ENCODE peak calls at places on chromosome 17, in six cellular contexts. K, L, U, D, G and R are unnamed samples.
A peak's percentile ranks its signal among the peaks of the same experiment; 100 is the strongest.

GRCh38 chr17:28282596-28282995 is 36.4 kb upstream of the TMEM97 start:
- DNase-seq in K (no peak), L (peak; percentile 48), U (no peak), D (peak; percentile 4), G (peak; percentile 39), R (no peak)

GRCh38 chr17:49763735-49764558 is at the start of gene FAM117A:
- DNase-seq in K (peak; percentile 100), L (peak; percentile 100), U (peak; percentile 94), D (peak; percentile 94), G (peak; percentile 99), R (peak; percentile 99)

GRCh38 chr17:6353161-6353560 is 81.8 kb downstream of the AIPL1 start:
- DNase-seq in K (no peak), L (no peak), U (no peak), D (no peak), G (no peak), R (no peak)

GRCh38 chr17:48961516-48962233 is 6.7 kb downstream of the GIP start:
- DNase-seq in K (no peak), L (peak; percentile 77), U (no peak), D (no peak), G (peak; percentile 38), R (peak; percentile 80)

GRCh38 chr17:69609495-69610315 is 195.2 kb downstream of the MAP2K6 start:
- DNase-seq in K (no peak), L (peak; percentile 50), U (peak; percentile 20), D (no peak), G (no peak), R (peak; percentile 32)

GRCh38 chr17:47726796-47727703 is 6.0 kb upstream of the TBX21 start:
- DNase-seq in K (no peak), L (peak; percentile 39), U (no peak), D (no peak), G (no peak), R (no peak)

GRCh38 chr17:41507315-41507880 is 2.0 kb upstream of the KRT13 start:
- DNase-seq in K (no peak), L (no peak), U (no peak), D (no peak), G (no peak), R (no peak)

GRCh38 chr17:45052052-45052772 is 780 bp upstream of the DCAKD start:
- DNase-seq in K (peak; percentile 51), L (peak; percentile 49), U (peak; percentile 39), D (peak; percentile 66), G (peak; percentile 58), R (peak; percentile 84)

GRCh38 chr17:10130733-10131132 is 67.7 kb downstream of the GAS7 start:
- DNase-seq in K (no peak), L (no peak), U (no peak), D (no peak), G (no peak), R (no peak)

GRCh38 chr17:77801545-77802332 is 156.8 kb upstream of the TNRC6C start:
- DNase-seq in K (no peak), L (peak; percentile 40), U (no peak), D (no peak), G (no peak), R (no peak)

GRCh38 chr17:64349949-64350348 is 40.7 kb downstream of the PECAM1 start:
- DNase-seq in K (no peak), L (no peak), U (no peak), D (no peak), G (no peak), R (no peak)

GRCh38 chr17:56144205-56144604 is 9.1 kb upstream of the ANKFN1 start:
- DNase-seq in K (peak; percentile 82), L (no peak), U (no peak), D (no peak), G (no peak), R (no peak)

GRCh38 chr17:21711182-21711581 is 18.9 kb downstream of the KCNJ18 start:
- DNase-seq in K (no peak), L (no peak), U (no peak), D (no peak), G (no peak), R (no peak)

GRCh38 chr17:38660097-38661026 is 14.4 kb downstream of the EPOP start:
- DNase-seq in K (peak; percentile 22), L (peak; percentile 29), U (no peak), D (no peak), G (no peak), R (peak; percentile 36)

GRCh38 chr17:68307443-68307842 is 16.1 kb downstream of the ARSG start:
- DNase-seq in K (no peak), L (no peak), U (no peak), D (no peak), G (no peak), R (no peak)

GRCh38 chr17:32929588-32929987 is 1.6 kb downstream of the TMEM98 start:
- DNase-seq in K (no peak), L (no peak), U (no peak), D (no peak), G (no peak), R (no peak)

GRCh38 chr17:32927724-32928526 is at the start of gene TMEM98:
- DNase-seq in K (peak; percentile 49), L (peak; percentile 48), U (no peak), D (no peak), G (peak; percentile 31), R (peak; percentile 87)

GRCh38 chr17:32930512-32930911 is 2.6 kb downstream of the TMEM98 start:
- DNase-seq in K (no peak), L (no peak), U (no peak), D (no peak), G (no peak), R (no peak)

GRCh38 chr17:32928527-32929287 is 754 bp downstream of the TMEM98 start:
- DNase-seq in K (no peak), L (no peak), U (no peak), D (no peak), G (no peak), R (no peak)

DNA sequence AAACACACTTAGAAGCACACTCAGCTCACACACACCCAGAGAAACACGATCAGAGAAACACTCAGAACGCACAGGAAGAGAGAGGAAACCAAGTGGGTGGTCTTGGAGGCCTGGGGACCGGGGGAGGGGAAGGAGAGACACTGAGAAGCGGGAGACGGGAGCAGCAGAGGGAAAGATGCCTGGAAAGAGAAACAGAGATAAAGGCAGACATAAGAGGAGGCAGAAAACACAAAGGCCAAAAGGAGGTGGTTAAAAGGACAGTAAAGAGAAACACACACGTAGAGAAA is 1.3 kb downstream of the TMEM98 start:
- DNase-seq in K (no peak), L (peak; percentile 55), U (no peak), D (no peak), G (no peak), R (peak; percentile 75)
- H3K4me3 ChIP-seq in K (no peak overlapping the region), L (peak overlapping the region; percentile 71), U (peak overlapping the region; percentile 63), D (no peak overlapping the region), G (no peak overlapping the region), R (peak overlapping the region; percentile 10)

GRCh38 chr17:66963521-66964082 is 905 bp upstream of the CACNG4 start:
- DNase-seq in K (no peak), L (peak; percentile 21), U (no peak), D (no peak), G (no peak), R (peak; percentile 64)

GRCh38 chr17:66966529-66967418 is 2.3 kb downstream of the CACNG4 start:
- DNase-seq in K (no peak), L (no peak), U (no peak), D (no peak), G (no peak), R (no peak)

GRCh38 chr17:66965801-66966528 is 1.5 kb downstream of the CACNG4 start:
- DNase-seq in K (no peak), L (peak; percentile 69), U (no peak), D (no peak), G (no peak), R (peak; percentile 85)

GRCh38 chr17:66964083-66964771 is at the start of gene CACNG4:
- DNase-seq in K (no peak), L (peak; percentile 62), U (no peak), D (no peak), G (no peak), R (peak; percentile 94)

DNA sequence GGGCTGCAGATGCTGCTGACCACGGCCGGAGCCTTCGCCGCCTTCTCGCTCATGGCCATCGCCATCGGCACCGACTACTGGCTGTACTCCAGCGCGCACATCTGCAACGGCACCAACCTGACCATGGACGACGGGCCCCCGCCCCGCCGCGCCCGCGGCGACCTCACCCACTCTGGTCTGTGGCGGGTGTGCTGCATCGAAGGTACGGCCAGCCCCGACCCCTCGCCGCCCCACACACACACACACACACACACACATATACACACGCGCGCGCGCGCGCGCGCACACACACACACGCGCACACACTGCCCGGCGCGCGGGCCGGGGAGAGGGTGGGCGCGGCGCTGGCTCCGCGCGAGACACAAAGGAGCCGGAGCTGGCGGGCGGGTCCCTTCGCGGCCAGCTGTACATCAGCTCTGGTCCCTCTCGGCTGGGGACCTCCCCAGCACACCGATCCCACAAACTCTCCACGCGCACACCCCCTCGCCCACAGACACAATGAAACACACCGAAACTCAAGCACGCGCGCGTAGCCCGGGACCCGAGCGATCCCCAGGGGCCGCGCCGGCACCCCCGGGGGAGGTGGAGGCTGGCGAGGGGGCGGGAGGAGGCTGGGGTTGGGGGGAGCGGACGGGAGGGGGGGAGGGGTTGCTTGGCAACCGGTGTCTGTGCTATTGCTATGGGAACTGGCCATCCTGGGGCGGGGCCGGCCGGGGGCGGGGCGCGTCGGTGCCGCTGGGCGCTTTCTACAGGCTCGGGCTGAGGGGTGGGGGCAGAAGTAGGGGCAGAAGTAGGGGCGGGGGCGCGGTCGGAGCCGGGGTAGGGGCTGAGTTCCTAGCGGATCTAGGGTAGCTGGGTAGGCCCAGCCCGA is 658 bp downstream of the CACNG4 start:
- DNase-seq in K (no peak), L (peak; percentile 80), U (no peak), D (no peak), G (no peak), R (peak; percentile 98)
- H3K27me3 ChIP-seq in K (peaks cover 3% of the 10 kb centered on the region), L (peaks cover 4% of the 10 kb centered on the region), U (no peaks in the 10 kb centered on the region), D (peaks cover 12% of the 10 kb centered on the region), G (peaks cover 32% of the 10 kb centered on the region), R (peaks cover 50% of the 10 kb centered on the region)

GRCh38 chr17:74769266-74769855 is 6.8 kb downstream of the NAT9 start:
- DNase-seq in K (no peak), L (no peak), U (no peak), D (no peak), G (peak; percentile 42), R (no peak)

GRCh38 chr17:74769856-74770497 is 6.2 kb downstream of the NAT9 start:
- DNase-seq in K (peak; percentile 26), L (no peak), U (no peak), D (no peak), G (peak; percentile 70), R (no peak)

GRCh38 chr17:74767111-74767516 is 9.0 kb downstream of the NAT9 start:
- DNase-seq in K (no peak), L (no peak), U (no peak), D (no peak), G (peak; percentile 70), R (no peak)

GRCh38 chr17:74768069-74768762 is 7.9 kb downstream of the NAT9 start:
- DNase-seq in K (no peak), L (no peak), U (peak; percentile 66), D (no peak), G (peak; percentile 97), R (no peak)

GRCh38 chr17:74768763-74769114 is 7.4 kb downstream of the NAT9 start:
- DNase-seq in K (peak; percentile 19), L (no peak), U (no peak), D (no peak), G (peak; percentile 65), R (no peak)
- H3K36me3 ChIP-seq in K (peaks cover 13% of the 10 kb centered on the region), L (peaks cover 7% of the 10 kb centered on the region), U (peaks cover 34% of the 10 kb centered on the region), D (peaks cover 78% of the 10 kb centered on the region), G (no peaks in the 10 kb centered on the region), R (peaks cover 26% of the 10 kb centered on the region)

DNA sequence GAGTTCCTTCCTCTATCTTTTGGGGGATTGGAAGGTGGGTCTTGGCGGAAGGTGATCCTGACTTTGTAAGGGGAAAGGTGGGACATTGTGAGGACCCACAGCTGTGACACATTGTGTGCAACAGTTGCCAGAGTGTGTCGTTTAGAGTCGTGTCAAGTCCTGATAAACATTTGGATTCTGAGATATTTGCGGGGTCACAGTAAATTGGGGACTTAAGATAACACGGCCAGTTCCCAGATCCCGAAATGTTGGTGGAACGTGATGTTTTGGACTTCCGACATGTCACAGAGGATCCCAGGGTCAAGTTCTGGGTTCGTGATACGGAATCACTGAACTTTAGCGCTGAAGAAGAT is 648 bp downstream of the ATAD5 start:
- DNase-seq in K (no peak), L (no peak), U (no peak), D (no peak), G (no peak), R (no peak)
- H3K4me3 ChIP-seq in K (peak overlapping the region; percentile 81), L (peak overlapping the region; percentile 73), U (peak overlapping the region; percentile 61), D (peak overlapping the region; percentile 95), G (no peak overlapping the region), R (peak overlapping the region; percentile 84)